ENCODE peak calls at places on chromosomes 4 and X, in four cellular contexts. One of them, this sample, is unnamed.

GRCh38 chr4:98341309-98341708 is 80.1 kb downstream of the RAP1GDS1 start:
- DNase-seq in GM12891: no peak
- DNase-seq in NCI-H1417: no peak
- DNase-seq in iris pigment epithelial cell: peak
- DNase-seq in this sample: no peak

GRCh38 chr4:184882276-184882675 is 56.5 kb upstream of the ACSL1 start:
- DNase-seq in iris pigment epithelial cell: no peak
- DNase-seq in GM12891: no peak
- DNase-seq in NCI-H1417: no peak
- DNase-seq in this sample: no peak

GRCh38 chrX:21912989-21913388 is 27.5 kb upstream of the SMS start:
- DNase-seq in NCI-H1417: no peak
- DNase-seq in iris pigment epithelial cell: no peak
- DNase-seq in GM12891: no peak
- DNase-seq in this sample: no peak

GRCh38 chrX:1205681-1206611 is 6.5 kb downstream of the CRLF2 start:
- DNase-seq in NCI-H1417: no peak
- DNase-seq in iris pigment epithelial cell: peak
- DNase-seq in GM12891: no peak
- DNase-seq in this sample: no peak

GRCh38 chrX:21509912-21510311 is 135.7 kb downstream of the CNKSR2 start:
- DNase-seq in iris pigment epithelial cell: peak
- DNase-seq in GM12891: no peak
- DNase-seq in NCI-H1417: peak
- DNase-seq in this sample: no peak

GRCh38 chr4:155820887-155821529 is 45.1 kb downstream of the ASIC5 start:
- DNase-seq in GM12891: no peak
- DNase-seq in NCI-H1417: no peak
- DNase-seq in iris pigment epithelial cell: no peak
- DNase-seq in this sample: no peak

GRCh38 chr4:7539186-7539585 is 104.5 kb upstream of the PSAPL1 start:
- DNase-seq in GM12891: no peak
- DNase-seq in iris pigment epithelial cell: no peak
- DNase-seq in NCI-H1417: no peak
- DNase-seq in this sample: no peak

GRCh38 chr4:56235714-56236113 is 151.6 kb downstream of the AASDH start:
- DNase-seq in NCI-H1417: no peak
- DNase-seq in GM12891: no peak
- DNase-seq in iris pigment epithelial cell: no peak
- DNase-seq in this sample: no peak

GRCh38 chr4:7151668-7152227 is 40.6 kb upstream of the SORCS2 start:
- DNase-seq in NCI-H1417: no peak
- DNase-seq in GM12891: no peak
- DNase-seq in iris pigment epithelial cell: peak
- DNase-seq in this sample: peak

GRCh38 chrX:113297456-113297855 is 456.8 kb upstream of the AMOT start:
- DNase-seq in NCI-H1417: no peak
- DNase-seq in iris pigment epithelial cell: peak
- DNase-seq in GM12891: no peak
- DNase-seq in this sample: no peak

GRCh38 chrX:72006461-72006860 is 95.8 kb downstream of the NHSL2 start:
- DNase-seq in iris pigment epithelial cell: no peak
- DNase-seq in GM12891: no peak
- DNase-seq in NCI-H1417: no peak
- DNase-seq in this sample: no peak

GRCh38 chrX:37716502-37717068 is 31.0 kb downstream of the XK start:
- DNase-seq in iris pigment epithelial cell: no peak
- DNase-seq in NCI-H1417: no peak
- DNase-seq in GM12891: no peak
- DNase-seq in this sample: peak

GRCh38 chr4:92232566-92232965 is 71.2 kb upstream of the GRID2 start:
- DNase-seq in iris pigment epithelial cell: peak
- DNase-seq in GM12891: no peak
- DNase-seq in NCI-H1417: no peak
- DNase-seq in this sample: no peak